ENCODE peak calls at places on chromosomes 5 and 9, in nine cellular contexts. O is uterus, U is breast epithelium, G is right cardiac atrium, H is endothelial cell of umbilical vein, C is HL-60, P is tibial artery, L is AG10803, W is transverse colon. V is an unnamed sample.

GRCh38 chr5:148984333-148984732 is 78.5 kb downstream of the SH3TC2 start:
- DNase-seq in O (no peak), U (no peak), G (no peak), P (no peak), H (peak), L (no peak), W (no peak), C (no peak), V (no peak)

GRCh38 chr5:56464935-56465756 is 232.0 kb upstream of the ANKRD55 start:
- DNase-seq in P (no peak), G (no peak), L (no peak), W (no peak), O (no peak), U (no peak), H (no peak), C (no peak), V (no peak)

GRCh38 chr5:122584411-122585110 is 190.3 kb upstream of the SNX2 start:
- DNase-seq in G (no peak), O (no peak), C (no peak), L (no peak), U (no peak), W (no peak), P (no peak), H (no peak), V (no peak)

GRCh38 chr5:148746826-148747535 is 79.4 kb upstream of the ADRB2 start:
- DNase-seq in C (no peak), L (peak), O (no peak), W (no peak), G (no peak), H (peak), P (no peak), U (no peak), V (no peak)

GRCh38 chr9:23081377-23081776 is 634.8 kb downstream of the DMRTA1 start:
- DNase-seq in H (no peak), L (no peak), C (no peak), O (no peak), G (no peak), U (no peak), W (no peak), P (no peak), V (no peak)

GRCh38 chr9:89166871-89167270 is 11.7 kb downstream of the SHC3 start:
- DNase-seq in L (no peak), W (no peak), H (no peak), O (no peak), C (no peak), P (no peak), U (no peak), G (no peak), V (no peak)

GRCh38 chr5:173581408-173582197 is 34.8 kb downstream of the BOD1 start:
- DNase-seq in U (no peak), L (peak), H (peak), C (peak), W (peak), P (no peak), G (peak), O (no peak), V (no peak)

GRCh38 chr9:34986541-34987047 is 3.0 kb upstream of the DNAJB5 start:
- DNase-seq in P (peak), L (no peak), U (no peak), W (no peak), G (no peak), C (peak), O (no peak), H (peak), V (no peak)

GRCh38 chr9:107615325-107615724 is 125.8 kb upstream of the KLF4 start:
- DNase-seq in H (no peak), O (no peak), C (peak), P (no peak), W (no peak), L (peak), U (no peak), G (no peak), V (no peak)

GRCh38 chr5:141326088-141326854 is 4.0 kb upstream of the PCDHGA1 start:
- DNase-seq in O (peak), C (no peak), W (peak), L (peak), G (peak), U (no peak), P (peak), H (peak), V (peak)

GRCh38 chr9:106755727-106756126 is 107.2 kb upstream of the ZNF462 start:
- DNase-seq in L (no peak), U (peak), H (no peak), P (no peak), W (no peak), G (no peak), C (no peak), O (no peak), V (peak)

GRCh38 chr5:170482511-170482910 is 21.3 kb upstream of the KCNIP1 start:
- DNase-seq in H (no peak), G (no peak), O (no peak), P (no peak), C (no peak), L (peak), U (no peak), W (no peak), V (no peak)

GRCh38 chr5:174192103-174192655 is 146.7 kb downstream of the NSG2 start:
- DNase-seq in G (no peak), C (no peak), U (no peak), H (no peak), L (no peak), P (no peak), W (no peak), O (no peak), V (no peak)

GRCh38 chr5:172733179-172733973 is 37.6 kb downstream of the DUSP1 start:
- DNase-seq in U (peak), G (peak), P (peak), W (peak), H (peak), O (peak), L (peak), C (no peak), V (no peak)

GRCh38 chr9:109382182-109382581 is 61.3 kb upstream of the EPB41L4B start:
- DNase-seq in U (no peak), P (no peak), W (no peak), L (no peak), H (no peak), G (no peak), C (no peak), O (no peak), V (no peak)

GRCh38 chr9:72844440-72844768 is 108.4 kb downstream of the ALDH1A1 start:
- DNase-seq in U (no peak), G (no peak), H (no peak), W (no peak), P (no peak), O (no peak), L (no peak), C (no peak), V (no peak)

GRCh38 chr5:52674815-52675545 is 112.7 kb upstream of the ITGA1 start:
- DNase-seq in L (peak), G (no peak), O (no peak), P (no peak), H (no peak), W (no peak), C (no peak), U (no peak), V (no peak)

GRCh38 chr5:53882637-53883036 is 322.2 kb downstream of the NDUFS4 start:
- DNase-seq in H (no peak), O (no peak), C (no peak), W (no peak), U (no peak), G (no peak), P (no peak), L (peak), V (no peak)

GRCh38 chr5:92092239-92092638 is 709.1 kb upstream of the ARRDC3 start:
- DNase-seq in C (no peak), P (no peak), O (no peak), U (no peak), H (no peak), L (no peak), W (no peak), G (no peak), V (no peak)
- H3K4me3 ChIP-seq in C (no peak), P (no peak), O (no peak), U (no peak), H (no peak), L (no peak), W (no peak), G (no peak), V (no peak)

GRCh38 chr9:133701981-133702797 is 36.0 kb downstream of the SARDH start:
- DNase-seq in H (no peak), P (no peak), W (peak), C (no peak), L (no peak), O (peak), U (no peak), G (no peak), V (no peak)
- H3K4me3 ChIP-seq in H (no peak), P (peak), W (no peak), C (no peak), L (no peak), O (peak), U (peak), G (no peak), V (no peak)

DNA sequence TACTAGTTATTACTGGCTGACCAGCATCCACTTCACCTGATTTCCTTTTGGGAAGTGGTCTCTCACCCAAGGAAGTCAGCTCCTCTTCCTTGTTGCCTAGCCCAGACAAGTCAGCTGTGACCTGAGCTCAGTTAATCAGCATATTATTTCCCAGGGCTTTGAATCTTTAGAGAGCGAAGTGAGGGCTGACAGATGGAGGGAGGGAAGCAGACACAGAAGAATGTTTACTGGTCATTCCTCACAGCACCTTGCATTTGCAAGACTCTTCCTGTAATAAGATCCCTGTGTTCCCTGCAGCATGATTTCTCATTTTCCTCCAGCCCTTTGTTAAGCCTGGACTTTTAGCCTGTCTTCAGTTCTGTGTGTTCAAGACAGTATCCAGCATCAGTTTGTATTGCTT is 50.0 kb downstream of the MAN2A1 start:
- DNase-seq in P (no peak), U (no peak), O (no peak), W (no peak), L (no peak), H (peak), C (no peak), G (no peak), V (no peak)
- H3K4me3 ChIP-seq in P (no peak), U (no peak), O (no peak), W (no peak), L (no peak), H (no peak), C (no peak), G (no peak), V (no peak)

DNA sequence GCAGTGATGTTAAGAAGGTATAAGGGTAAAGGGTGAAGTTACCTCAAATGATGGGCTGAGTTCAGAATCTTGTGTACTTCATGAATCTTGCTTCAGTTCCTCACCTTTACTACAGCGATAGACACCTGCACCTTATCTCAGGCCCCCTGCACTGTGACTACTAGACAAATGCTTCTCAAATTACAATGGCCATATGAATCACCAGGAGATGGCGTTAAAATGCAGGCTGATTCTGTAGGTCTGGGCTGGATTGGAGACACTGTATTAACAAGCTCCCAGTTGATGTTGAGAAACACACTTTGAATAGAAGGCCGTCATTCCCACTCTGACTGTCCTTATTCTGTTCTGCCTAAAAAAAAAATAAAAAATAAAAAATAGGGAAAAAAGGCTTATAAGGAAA is 29.8 kb downstream of the TARS1 start:
- DNase-seq in U (no peak), H (peak), L (peak), W (no peak), G (no peak), O (no peak), P (no peak), C (no peak), V (peak)
- H3K4me3 ChIP-seq in U (no peak), H (no peak), L (no peak), W (no peak), G (no peak), O (no peak), P (no peak), C (no peak), V (no peak)

GRCh38 chr9:69175488-69175872 is 1.4 kb downstream of the TJP2 start:
- DNase-seq in W (no peak), H (no peak), L (peak), C (no peak), P (no peak), G (no peak), U (no peak), O (no peak), V (no peak)
- H3K4me3 ChIP-seq in W (no peak), H (no peak), L (peak), C (peak), P (peak), G (peak), U (peak), O (peak), V (no peak)

GRCh38 chr5:75052461-75053285 is at the start of gene GCNT4:
- DNase-seq in W (peak), U (no peak), P (peak), G (peak), L (peak), O (peak), C (no peak), H (peak), V (no peak)

GRCh38 chr5:75050415-75050814 is 1.9 kb downstream of the GCNT4 start:
- DNase-seq in W (no peak), G (no peak), P (no peak), O (no peak), C (no peak), U (no peak), L (peak), H (peak), V (no peak)

GRCh38 chr5:75049581-75050274 is 2.6 kb downstream of the GCNT4 start:
- DNase-seq in O (peak), L (peak), G (peak), P (no peak), W (peak), C (peak), U (no peak), H (peak), V (peak)

GRCh38 chr5:75053286-75054109 is 1.1 kb upstream of the GCNT4 start:
- DNase-seq in U (peak), O (peak), P (peak), L (peak), G (peak), C (peak), H (peak), W (peak), V (no peak)

DNA sequence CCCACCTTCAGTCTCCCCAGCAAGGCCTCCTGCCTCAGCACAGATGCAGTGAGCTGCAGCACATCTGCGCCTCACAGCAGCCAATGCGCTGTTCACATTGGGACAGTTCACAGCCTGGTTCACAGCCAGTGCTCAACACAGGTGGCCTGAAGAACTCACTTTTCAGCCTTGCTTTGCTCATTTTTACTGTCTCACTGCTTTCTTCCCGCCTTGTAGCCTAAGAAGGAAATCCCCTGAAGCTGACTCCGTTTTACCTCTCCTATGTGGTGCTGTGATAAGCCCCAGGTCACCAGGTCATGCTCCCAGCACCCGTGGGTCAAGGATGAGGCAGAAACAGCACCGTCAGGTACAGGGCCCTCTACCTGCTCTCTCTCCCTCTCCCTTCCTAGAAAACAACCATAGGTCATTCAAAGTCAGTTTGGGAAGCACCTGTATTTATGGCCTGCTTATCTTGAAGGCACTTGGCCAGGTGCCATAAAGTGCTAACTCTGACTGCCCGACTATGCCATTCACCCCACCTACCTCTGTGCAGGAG is 1.1 kb downstream of the GCNT4 start:
- DNase-seq in G (no peak), U (no peak), C (no peak), O (no peak), L (no peak), P (no peak), H (no peak), W (peak), V (no peak)
- H3K4me3 ChIP-seq in G (no peak), U (peak), C (no peak), O (no peak), L (peak), P (peak), H (no peak), W (no peak), V (no peak)

GRCh38 chr5:139660105-139660915 is 12.2 kb downstream of the CXXC5 start:
- DNase-seq in U (peak), H (peak), G (peak), P (peak), C (no peak), O (no peak), W (peak), L (peak), V (peak)

GRCh38 chr5:139660916-139661814 is 13.0 kb downstream of the CXXC5 start:
- DNase-seq in O (peak), L (peak), P (peak), U (peak), C (peak), G (peak), W (peak), H (peak), V (no peak)

GRCh38 chr5:139658928-139659667 is 10.9 kb downstream of the CXXC5 start:
- DNase-seq in C (no peak), O (no peak), H (peak), W (no peak), U (no peak), L (peak), P (peak), G (peak), V (no peak)

GRCh38 chr5:139658501-139658927 is 10.4 kb downstream of the CXXC5 start:
- DNase-seq in L (peak), P (peak), U (no peak), W (no peak), O (no peak), G (peak), C (no peak), H (peak), V (no peak)

DNA sequence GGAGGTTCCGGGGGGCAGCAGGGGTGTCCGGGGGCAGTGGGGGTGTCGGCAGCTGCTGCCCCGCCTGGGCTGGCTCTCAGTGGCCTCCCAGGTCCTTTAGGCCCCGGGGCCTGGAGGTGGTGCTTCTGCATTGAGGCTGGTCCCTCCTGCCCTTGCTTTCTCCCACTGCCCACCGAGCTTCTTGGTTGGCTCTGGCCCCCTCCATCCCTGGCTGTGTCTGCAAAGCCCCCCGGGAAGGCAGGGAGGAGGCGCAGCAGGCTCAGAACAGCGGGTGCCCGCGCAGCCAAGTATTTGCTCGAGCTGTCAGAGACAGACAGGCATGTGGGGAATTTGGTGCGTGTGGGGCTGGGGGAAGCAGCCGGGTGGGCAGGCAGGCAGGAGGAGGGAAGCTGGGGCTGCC is 11.5 kb downstream of the CXXC5 start:
- DNase-seq in O (no peak), H (peak), W (no peak), G (no peak), P (no peak), L (no peak), U (no peak), C (no peak), V (no peak)
- H3K4me3 ChIP-seq in O (peak), H (no peak), W (no peak), G (peak), P (peak), L (peak), U (peak), C (no peak), V (peak)

GRCh38 chr5:114243281-114243982 is 118.4 kb upstream of the KCNN2 start:
- DNase-seq in C (no peak), G (no peak), P (no peak), L (peak), H (no peak), W (no peak), O (no peak), U (no peak), V (no peak)
- H3K4me3 ChIP-seq in C (no peak), G (no peak), P (no peak), L (no peak), H (no peak), W (no peak), O (no peak), U (no peak), V (no peak)

DNA sequence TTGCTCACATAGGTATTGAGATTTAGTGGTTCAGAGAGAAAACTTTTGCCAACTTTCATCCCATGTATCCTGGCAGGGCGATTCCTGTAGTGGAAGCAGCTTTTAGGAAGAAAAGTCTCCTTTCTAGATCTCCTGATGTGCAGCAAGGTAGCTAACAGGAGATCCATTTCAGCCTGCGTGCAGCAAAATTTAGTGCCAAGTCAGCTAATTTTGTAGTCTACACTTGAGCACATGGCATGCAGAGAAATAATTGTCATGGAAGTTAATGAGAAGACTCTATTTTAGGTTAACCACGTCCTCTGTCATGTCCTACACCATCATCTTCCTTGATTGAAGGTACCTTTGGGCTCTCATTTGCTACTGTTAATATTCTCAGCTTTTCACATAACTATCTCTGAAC is 165.8 kb downstream of the PTPRD start:
- DNase-seq in L (no peak), P (no peak), H (no peak), G (no peak), U (no peak), O (no peak), W (no peak), C (no peak), V (no peak)
- H3K4me3 ChIP-seq in L (no peak), P (no peak), H (no peak), G (no peak), U (no peak), O (no peak), W (no peak), C (no peak), V (no peak)

GRCh38 chr5:180353226-180353962 is at the start of gene GFPT2:
- DNase-seq in L (peak), U (peak), C (no peak), G (peak), O (peak), P (peak), H (peak), W (peak), V (no peak)
- H3K4me3 ChIP-seq in L (peak), U (peak), C (peak), G (peak), O (peak), P (peak), H (peak), W (peak), V (peak)